ENCODE peak calls at places on chromosomes 4 and X, in six cellular contexts. I, G, B, E, Z and X are unnamed samples.

GRCh38 chr4:10160280-10160856 is 43.8 kb upstream of the WDR1 start:
- DNase-seq in B (no peak), Z (peak; percentile 23), G (no peak), E (peak; percentile 79), I (no peak), X (peak; percentile 6)

GRCh38 chr4:179509489-179509888 is 2067.3 kb upstream of the AGA start:
- DNase-seq in G (no peak), E (no peak), Z (no peak), I (no peak), B (no peak), X (no peak)

GRCh38 chr4:105990933-105991332 is 95.7 kb downstream of the NPNT start:
- DNase-seq in G (no peak), Z (no peak), I (peak; percentile 70), E (peak; percentile 63), B (peak; percentile 76), X (no peak)

GRCh38 chrX:48472225-48472624 is 2.2 kb upstream of the SLC38A5 start:
- DNase-seq in B (peak; percentile 62), Z (no peak), I (no peak), E (no peak), G (no peak), X (no peak)

GRCh38 chr4:88028961-88029360 is 21.5 kb downstream of the PKD2 start:
- DNase-seq in B (no peak), E (no peak), I (no peak), Z (no peak), G (no peak), X (no peak)

GRCh38 chrX:94743478-94743877 is 1069.5 kb downstream of the FAM133A start:
- DNase-seq in E (no peak), I (no peak), G (no peak), B (no peak), Z (peak; percentile 76), X (no peak)

GRCh38 chr4:39044947-39045734 is 12.9 kb upstream of the TMEM156 start:
- DNase-seq in E (peak; percentile 33), I (no peak), G (peak; percentile 30), Z (peak; percentile 69), B (peak; percentile 51), X (peak; percentile 11)

GRCh38 chr4:25654971-25655963 is at the start of gene SLC34A2:
- DNase-seq in G (no peak), Z (no peak), B (peak; percentile 52), E (no peak), I (no peak), X (no peak)

GRCh38 chr4:184170996-184171395 is 46.7 kb downstream of the ENPP6 start:
- DNase-seq in E (peak; percentile 8), G (no peak), I (no peak), Z (no peak), B (no peak), X (no peak)

GRCh38 chr4:94407846-94408245 is 43.9 kb upstream of the PDLIM5 start:
- DNase-seq in B (no peak), G (no peak), Z (no peak), E (peak; percentile 83), I (no peak), X (no peak)

GRCh38 chrX:41043950-41044349 is 41.3 kb upstream of the USP9X start:
- DNase-seq in Z (no peak), G (no peak), B (no peak), E (peak; percentile 71), I (no peak), X (no peak)

GRCh38 chr4:168516841-168517240 is 20.0 kb downstream of the PALLD start:
- DNase-seq in G (no peak), B (peak; percentile 56), Z (no peak), E (no peak), I (no peak), X (no peak)

GRCh38 chr4:5749568-5749967 is 38.6 kb downstream of the EVC start:
- DNase-seq in Z (no peak), B (no peak), I (no peak), G (no peak), E (no peak), X (no peak)

GRCh38 chrX:40440841-40441240 is 139.9 kb upstream of the ATP6AP2 start:
- DNase-seq in Z (no peak), E (no peak), G (no peak), B (no peak), I (no peak), X (no peak)

GRCh38 chrX:16786791-16787735 is 797 bp downstream of the TXLNG start:
- DNase-seq in E (peak; percentile 3), B (peak; percentile 48), I (no peak), G (peak; percentile 31), Z (no peak), X (no peak)

GRCh38 chrX:47584714-47585113 is 2.5 kb downstream of the TIMP1 start:
- DNase-seq in Z (no peak), G (no peak), I (no peak), E (peak; percentile 37), B (no peak), X (no peak)

GRCh38 chr4:55819634-55820033 is at the start of gene EXOC1L:
- DNase-seq in B (no peak), G (no peak), E (peak; percentile 8), I (no peak), Z (no peak), X (no peak)

GRCh38 chrX:30065226-30065625 is 150.1 kb upstream of the MAGEB2 start:
- DNase-seq in G (no peak), I (no peak), E (peak; percentile 42), Z (no peak), B (no peak), X (no peak)

GRCh38 chrX:46333550-46333949 is 211.7 kb downstream of the ZNF674 start:
- DNase-seq in E (no peak), G (no peak), I (no peak), B (no peak), Z (no peak), X (no peak)